ENCODE peak calls at places on chromosomes 12 and 14, in ten cellular contexts. K is COR-L47; T is stimulated activated CD8-positive, alpha-beta memory T cell treated with anti-CD3 and anti-CD28 coated beads, Interleukin-12 subunit alpha, Interleukin-12 subunit beta, amount 100 ng/mL, for 4 hours; R is caudate nucleus; Z is Right ventricle myocardium superior; A is GM20000; U is GM13976; S is sciatic nerve; B is neural crest cell; V is activated T-cell treated with anti-CD3 and anti-CD28 coated beads, Interleukin-2, amount 50 U/mL, for 24 hours. H is an unnamed sample.

GRCh38 chr12:51851408-51852097 is 3.0 kb upstream of the FIGNL2 start:
- DNase-seq in K (no peak), T (no peak), R (no peak), Z (peak; percentile 60), A (no peak), U (no peak), S (no peak), B (no peak), V (no peak), H (peak; percentile 18)

GRCh38 chr12:30286345-30286926 is 409.2 kb downstream of the IPO8 start:
- DNase-seq in K (no peak), T (no peak), R (no peak), Z (no peak), A (peak; percentile 10), U (no peak), S (no peak), B (no peak), V (no peak), H (no peak)

GRCh38 chr14:100688598-100689499 is 37.8 kb upstream of the DLK1 start:
- DNase-seq in K (no peak), T (no peak), R (no peak), Z (no peak), A (no peak), U (no peak), S (no peak), B (no peak), V (no peak), H (no peak)

GRCh38 chr12:94219622-94220302 is 71.4 kb downstream of the PLXNC1 start:
- DNase-seq in K (no peak), T (no peak), R (no peak), Z (no peak), A (no peak), U (no peak), S (no peak), B (no peak), V (no peak), H (no peak)

GRCh38 chr12:53949631-53950440 is 4.9 kb upstream of the HOXC12 start:
- DNase-seq in K (no peak), T (no peak), R (no peak), Z (no peak), A (no peak), U (no peak), S (no peak), B (no peak), V (no peak), H (no peak)

GRCh38 chr12:118034429-118035193 is 18.1 kb downstream of the RFC5 start:
- DNase-seq in K (peak; percentile 26), T (no peak), R (no peak), Z (no peak), A (no peak), U (no peak), S (no peak), B (no peak), V (no peak), H (no peak)

GRCh38 chr14:69096766-69097475 is 56.0 kb downstream of the DCAF5 start:
- DNase-seq in K (no peak), T (no peak), R (no peak), Z (no peak), A (no peak), U (no peak), S (no peak), B (no peak), V (no peak), H (no peak)

GRCh38 chr14:105576525-105577088 is 50.2 kb downstream of the TMEM121 start:
- DNase-seq in K (no peak), T (no peak), R (no peak), Z (no peak), A (no peak), U (no peak), S (no peak), B (no peak), V (no peak), H (no peak)

H was measured in NCI-H1436.